ENCODE peak calls at places on chromosomes 12 and 14, in four cellular contexts. I is HCT116, S is SK-N-SH, E is PC-3. L is an unnamed sample.
A peak's percentile ranks its signal among the peaks of the same experiment; 100 is the strongest.

GRCh38 chr12:54360717-54361456 is 3.4 kb downstream of the GPR84 start:
- DNase-seq in I (peak; percentile 77), S (peak; percentile 66), E (peak; percentile 86), L (peak; percentile 27)

GRCh38 chr12:92553389-92553788 is 149.4 kb upstream of the PLEKHG7 start:
- DNase-seq in I (no peak), S (no peak), E (no peak), L (no peak)

GRCh38 chr12:67982165-67982563 is 7.1 kb upstream of the IFNG-AS1 start:
- DNase-seq in I (no peak), S (peak; percentile 11), E (no peak), L (no peak)

GRCh38 chr14:102909462-102909861 is 13.0 kb upstream of the AMN start:
- DNase-seq in I (no peak), S (peak; percentile 28), E (no peak), L (no peak)

GRCh38 chr12:68334136-68334535 is 2.0 kb upstream of the MDM1 start:
- DNase-seq in I (no peak), S (peak; percentile 19), E (peak; percentile 28), L (no peak)

GRCh38 chr12:12641650-12642049 is 30.0 kb downstream of the CREBL2 start:
- DNase-seq in I (no peak), S (no peak), E (no peak), L (no peak)

GRCh38 chr14:69711471-69712216 is 55.3 kb upstream of the SRSF5 start:
- DNase-seq in I (no peak), S (no peak), E (no peak), L (no peak)

GRCh38 chr12:58346032-58346632 is 404.8 kb downstream of the ATP23 start:
- DNase-seq in I (peak; percentile 12), S (peak; percentile 25), E (peak; percentile 79), L (peak; percentile 49)

GRCh38 chr12:88638388-88638787 is 58.1 kb upstream of the KITLG start:
- DNase-seq in I (no peak), S (no peak), E (no peak), L (no peak)

GRCh38 chr14:49895480-49895879 is 2.6 kb downstream of the ARF6 start:
- DNase-seq in I (no peak), S (no peak), E (peak; percentile 47), L (no peak)

DNA sequence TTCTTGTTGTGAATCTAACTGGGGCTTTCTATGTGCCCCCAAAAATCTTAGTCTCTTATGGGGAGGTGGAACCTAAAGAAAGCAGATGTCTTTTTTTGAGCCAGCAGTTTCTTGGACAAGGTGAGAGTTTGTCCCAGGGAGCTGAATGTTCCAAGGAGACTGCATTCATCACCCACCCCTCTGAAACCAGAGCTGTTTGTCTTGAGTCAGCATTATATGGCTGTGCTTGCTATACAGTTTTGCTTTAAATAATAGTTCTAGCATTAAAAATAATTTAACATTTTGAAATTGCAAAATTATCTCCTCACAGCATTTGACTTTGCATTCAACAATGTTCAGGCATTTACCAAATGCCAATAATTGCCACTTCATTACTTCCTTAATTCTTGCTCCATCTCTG is 813.3 kb downstream of the BCL11B start:
- DNase-seq in I (no peak), S (no peak), E (no peak), L (no peak)
- H3K9me2 ChIP-seq in I (no peaks in the 10 kb centered on the region), S (no peaks in the 10 kb centered on the region), E (no peaks in the 10 kb centered on the region), L (no peaks in the 10 kb centered on the region)

GRCh38 chr14:58298880-58299664 is 717 bp downstream of the ARID4A start:
- DNase-seq in I (no peak), S (peak; percentile 78), E (no peak), L (peak; percentile 12)

GRCh38 chr14:58296731-58297130 is 1.6 kb upstream of the ARID4A start:
- DNase-seq in I (no peak), S (no peak), E (peak; percentile 65), L (no peak)

GRCh38 chr14:58298477-58298879 is at the start of gene ARID4A:
- DNase-seq in I (no peak), S (no peak), E (no peak), L (no peak)

GRCh38 chr14:58297412-58297761 is 968 bp upstream of the ARID4A start:
- DNase-seq in I (no peak), S (no peak), E (no peak), L (peak; percentile 7)

GRCh38 chr14:58297762-58298476 is 436 bp upstream of the ARID4A start:
- DNase-seq in I (peak; percentile 100), S (peak; percentile 94), E (peak; percentile 100), L (peak; percentile 96)
- TF ChIP-seq CTCF in I (no peak), S (peak; percentile 13), E (peak; percentile 24), L (no peak)

GRCh38 chr14:25006961-25007795 is 42.8 kb downstream of the STXBP6 start:
- DNase-seq in I (no peak), S (no peak), E (peak; percentile 62), L (no peak)
- H3K9ac ChIP-seq in I (no peak overlapping the region), S (no peak overlapping the region), E (no peak overlapping the region), L (no peak overlapping the region)

GRCh38 chr12:132288516-132289188 is 40.7 kb downstream of the GALNT9 start:
- DNase-seq in I (no peak), S (no peak), E (no peak), L (no peak)
- H3K9me2 ChIP-seq in I (no peaks in the 10 kb centered on the region), S (no peaks in the 10 kb centered on the region), E (no peaks in the 10 kb centered on the region), L (no peaks in the 10 kb centered on the region)

GRCh38 chr14:91911474-91912032 is 35.9 kb downstream of the FBLN5 start:
- DNase-seq in I (peak; percentile 40), S (peak; percentile 42), E (peak; percentile 61), L (peak; percentile 7)
- TF ChIP-seq CTCF in I (peak; percentile 77), S (peak; percentile 60), E (peak; percentile 73), L (peak; percentile 13)

GRCh38 chr12:31517994-31518393 is 72.9 kb downstream of the DENND5B start:
- DNase-seq in I (no peak), S (no peak), E (no peak), L (no peak)
- H3K9ac ChIP-seq in I (peak overlapping the region; percentile 53), S (peak overlapping the region; percentile 61), E (peak overlapping the region; percentile 75), L (no peak overlapping the region)

GRCh38 chr12:90091809-90092208 is 383.2 kb upstream of the ATP2B1 start:
- DNase-seq in I (no peak), S (no peak), E (no peak), L (no peak)
- H3K9me2 ChIP-seq in I (no peaks in the 10 kb centered on the region), S (no peaks in the 10 kb centered on the region), E (no peaks in the 10 kb centered on the region), L (no peaks in the 10 kb centered on the region)

DNA sequence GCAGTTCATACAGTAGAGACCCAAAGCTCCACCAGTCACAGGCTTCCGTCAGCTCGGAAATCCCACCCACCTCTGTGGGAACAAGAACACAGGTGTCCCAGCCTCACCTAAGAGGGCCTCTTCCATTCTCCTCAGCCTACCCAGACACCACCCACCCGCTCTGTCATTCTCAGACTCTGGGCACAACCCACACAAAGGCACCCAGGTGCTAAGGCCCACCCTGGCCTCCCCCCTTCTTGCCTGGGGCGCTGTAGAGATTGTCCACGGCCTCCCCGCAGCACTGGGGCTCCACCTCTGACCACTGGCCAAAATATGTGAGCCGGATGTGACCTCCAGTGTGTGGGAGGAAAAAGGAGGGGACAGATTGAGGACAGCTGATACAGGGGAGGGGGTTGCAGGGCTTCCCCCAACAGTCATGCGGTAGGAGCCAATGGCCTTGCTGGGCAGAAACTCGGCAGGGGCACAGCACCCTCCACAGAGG is 14.2 kb downstream of the RPS6KL1 start:
- DNase-seq in I (no peak), S (no peak), E (no peak), L (no peak)
- TF ChIP-seq CTCF in I (no peak), S (no peak), E (no peak), L (no peak)

L was measured in MM.1S.